ENCODE peak calls at places on chromosomes 4 and X, in five cellular contexts. Z, C, D, Y and L are unnamed samples.
A peak's percentile ranks its signal among the peaks of the same experiment; 100 is the strongest.

GRCh38 chr4:15147709-15148651 is 145.7 kb downstream of the CPEB2 start:
- DNase-seq in Z (no peak), C (no peak), D (no peak), Y (no peak), L (no peak)

GRCh38 chr4:76540496-76540895 is 105.5 kb downstream of the SHROOM3 start:
- DNase-seq in Z (no peak), C (no peak), D (no peak), Y (no peak), L (no peak)

GRCh38 chrX:120749141-120749846 is 119.4 kb upstream of the C1GALT1C1 start:
- DNase-seq in Z (peak; percentile 50), C (no peak), D (no peak), Y (no peak), L (no peak)

GRCh38 chr4:78787392-78788004 is 11.3 kb downstream of the BMP2K start:
- DNase-seq in Z (no peak), C (peak; percentile 13), D (no peak), Y (no peak), L (no peak)

GRCh38 chrX:149563359-149563758 is 13.6 kb upstream of the HSFX3 start:
- DNase-seq in Z (peak; percentile 16), C (no peak), D (no peak), Y (no peak), L (no peak)

GRCh38 chrX:13263560-13264251 is 56.1 kb downstream of the ATXN3L start:
- DNase-seq in Z (no peak), C (no peak), D (no peak), Y (no peak), L (no peak)

GRCh38 chr4:74598611-74599325 is 153.8 kb downstream of the AREG start:
- DNase-seq in Z (no peak), C (no peak), D (no peak), Y (no peak), L (no peak)

GRCh38 chr4:183444953-183445543 is 612 bp downstream of the CDKN2AIP start:
- DNase-seq in Z (peak; percentile 62), C (peak; percentile 61), D (peak; percentile 75), Y (peak; percentile 7), L (peak; percentile 65)

GRCh38 chr4:7323872-7324650 is 110.7 kb downstream of the PSAPL1 start:
- DNase-seq in Z (no peak), C (peak; percentile 96), D (no peak), Y (no peak), L (peak; percentile 29)

GRCh38 chr4:39548425-39549067 is 21.3 kb upstream of the UGDH start:
- DNase-seq in Z (no peak), C (no peak), D (no peak), Y (no peak), L (no peak)

GRCh38 chrX:8663325-8663724 is 68.6 kb downstream of the ANOS1 start:
- DNase-seq in Z (no peak), C (no peak), D (no peak), Y (no peak), L (no peak)

GRCh38 chr4:98113005-98113404 is 30.3 kb downstream of the STPG2 start:
- DNase-seq in Z (peak; percentile 67), C (peak; percentile 83), D (no peak), Y (no peak), L (no peak)

GRCh38 chr4:71769434-71769833 is 14.4 kb downstream of the GC start:
- DNase-seq in Z (no peak), C (no peak), D (no peak), Y (no peak), L (no peak)

GRCh38 chrX:135543924-135544323 is 23.5 kb downstream of the INTS6L start:
- DNase-seq in Z (peak; percentile 73), C (peak; percentile 46), D (no peak), Y (no peak), L (no peak)

GRCh38 chr4:38803833-38804653 is 548 bp downstream of the TLR1 start:
- DNase-seq in Z (peak; percentile 72), C (no peak), D (no peak), Y (no peak), L (no peak)

GRCh38 chr4:107854326-107855030 is 29.7 kb downstream of the SGMS2 start:
- DNase-seq in Z (no peak), C (no peak), D (no peak), Y (no peak), L (no peak)

GRCh38 chrX:17812763-17813162 is 48.3 kb downstream of the RAI2 start:
- DNase-seq in Z (peak; percentile 50), C (no peak), D (no peak), Y (no peak), L (no peak)

GRCh38 chr4:53563824-53564223 is 27.5 kb downstream of the LNX1 start:
- DNase-seq in Z (no peak), C (no peak), D (no peak), Y (no peak), L (no peak)

GRCh38 chrX:11575332-11575731 is 90.4 kb downstream of the ARHGAP6 start:
- DNase-seq in Z (no peak), C (no peak), D (no peak), Y (no peak), L (no peak)

GRCh38 chrX:8864151-8864550 is 63.0 kb upstream of the FAM9A start:
- DNase-seq in Z (no peak), C (no peak), D (no peak), Y (no peak), L (no peak)

GRCh38 chr4:107115185-107115847 is 79.2 kb upstream of the DKK2 start:
- DNase-seq in Z (no peak), C (no peak), D (no peak), Y (peak; percentile 17), L (no peak)

GRCh38 chr4:3724319-3725231 is 41.6 kb upstream of the ADRA2C start:
- DNase-seq in Z (no peak), C (peak; percentile 88), D (no peak), Y (no peak), L (no peak)

GRCh38 chr4:56843421-56843899 is 22.0 kb upstream of the SPINK2 start:
- DNase-seq in Z (no peak), C (no peak), D (no peak), Y (no peak), L (no peak)

GRCh38 chrX:97132654-97133415 is 249.1 kb downstream of the RPA4 start:
- DNase-seq in Z (no peak), C (no peak), D (no peak), Y (no peak), L (no peak)

GRCh38 chr4:182717788-182718583 is 199.2 kb downstream of the DCTD start:
- DNase-seq in Z (no peak), C (no peak), D (no peak), Y (no peak), L (no peak)

GRCh38 chrX:139563251-139563650 is 32.7 kb downstream of the F9 start:
- DNase-seq in Z (no peak), C (no peak), D (no peak), Y (no peak), L (no peak)

GRCh38 chr4:6087669-6088068 is 69.4 kb upstream of the C4orf50 start:
- DNase-seq in Z (peak; percentile 46), C (peak; percentile 77), D (no peak), Y (no peak), L (no peak)

DNA sequence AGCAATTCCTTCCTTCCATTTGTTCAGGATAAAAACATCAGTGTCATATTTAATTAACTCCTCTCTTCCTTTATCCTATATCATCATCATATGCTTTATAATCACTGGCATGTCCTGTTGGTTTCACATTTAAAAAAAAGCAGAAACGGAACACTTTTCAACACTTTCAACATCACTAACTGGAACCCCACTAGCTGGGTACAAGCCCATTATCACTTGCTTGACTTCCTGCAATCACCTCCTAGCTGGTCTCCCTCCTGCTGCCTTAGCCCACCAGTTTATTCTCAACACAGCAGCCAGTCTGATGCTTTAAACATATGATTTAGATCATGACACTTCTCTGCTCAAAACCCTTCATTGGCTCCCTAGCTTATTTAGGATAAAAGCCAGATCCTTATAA is 116.4 kb upstream of the LSM6 start:
- DNase-seq in Z (peak; percentile 89), C (no peak), D (no peak), Y (no peak), L (no peak)
- H3K36me3 ChIP-seq in Z (no peaks in the 10 kb centered on the region), C (no peaks in the 10 kb centered on the region), D (no peaks in the 10 kb centered on the region), Y (no peaks in the 10 kb centered on the region), L (no peaks in the 10 kb centered on the region)

GRCh38 chrX:110055616-110056015 is 52.7 kb downstream of the TMEM164 start:
- DNase-seq in Z (no peak), C (no peak), D (no peak), Y (no peak), L (no peak)

GRCh38 chrX:110051559-110051958 is 48.6 kb downstream of the TMEM164 start:
- DNase-seq in Z (no peak), C (no peak), D (no peak), Y (no peak), L (no peak)

GRCh38 chrX:110056419-110056818 is 53.5 kb downstream of the TMEM164 start:
- DNase-seq in Z (no peak), C (no peak), D (no peak), Y (no peak), L (no peak)

GRCh38 chrX:110050885-110051284 is 48.0 kb downstream of the TMEM164 start:
- DNase-seq in Z (no peak), C (no peak), D (no peak), Y (no peak), L (no peak)

DNA sequence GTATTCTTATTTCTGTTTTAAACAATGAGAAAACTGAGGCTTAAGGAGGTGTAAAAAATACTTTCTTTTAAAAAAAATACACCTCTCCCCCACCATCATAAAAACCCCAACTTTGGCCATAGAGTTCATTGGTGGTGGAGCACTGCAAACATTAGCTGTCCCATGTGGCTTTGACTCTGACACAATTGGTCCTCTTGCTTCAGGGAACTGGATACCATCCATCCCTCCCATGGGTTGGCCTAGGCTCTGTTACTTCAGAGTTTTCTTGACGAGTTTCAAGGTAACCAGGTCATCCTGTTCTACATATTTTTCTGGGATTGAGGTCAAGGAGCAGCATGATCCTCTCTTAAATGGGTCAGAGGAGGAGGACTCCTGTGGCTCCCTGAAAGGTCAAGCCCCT is 50.5 kb downstream of the TMEM164 start:
- DNase-seq in Z (no peak), C (no peak), D (no peak), Y (no peak), L (no peak)
- H3K27ac ChIP-seq in Z (no peak overlapping the region), C (no peak overlapping the region), D (no peak overlapping the region), Y (no peak overlapping the region), L (no peak overlapping the region)

GRCh38 chr4:1982124-1983052 is 26.4 kb downstream of the NELFA start:
- DNase-seq in Z (no peak), C (no peak), D (no peak), Y (no peak), L (no peak)
- H3K36me3 ChIP-seq in Z (peaks cover 18% of the 10 kb centered on the region), C (peaks cover 100% of the 10 kb centered on the region), D (peaks cover 94% of the 10 kb centered on the region), Y (peaks cover 35% of the 10 kb centered on the region), L (no peaks in the 10 kb centered on the region)

GRCh38 chrX:39857780-39858179 is 240.0 kb downstream of the BCOR start:
- DNase-seq in Z (no peak), C (no peak), D (no peak), Y (no peak), L (no peak)

GRCh38 chrX:39854772-39855747 is 242.7 kb downstream of the BCOR start:
- DNase-seq in Z (no peak), C (no peak), D (no peak), Y (no peak), L (peak; percentile 50)

GRCh38 chrX:39853417-39853816 is 244.3 kb downstream of the BCOR start:
- DNase-seq in Z (no peak), C (no peak), D (no peak), Y (no peak), L (no peak)

GRCh38 chrX:39856472-39857121 is 241.2 kb downstream of the BCOR start:
- DNase-seq in Z (no peak), C (no peak), D (no peak), Y (no peak), L (no peak)

DNA sequence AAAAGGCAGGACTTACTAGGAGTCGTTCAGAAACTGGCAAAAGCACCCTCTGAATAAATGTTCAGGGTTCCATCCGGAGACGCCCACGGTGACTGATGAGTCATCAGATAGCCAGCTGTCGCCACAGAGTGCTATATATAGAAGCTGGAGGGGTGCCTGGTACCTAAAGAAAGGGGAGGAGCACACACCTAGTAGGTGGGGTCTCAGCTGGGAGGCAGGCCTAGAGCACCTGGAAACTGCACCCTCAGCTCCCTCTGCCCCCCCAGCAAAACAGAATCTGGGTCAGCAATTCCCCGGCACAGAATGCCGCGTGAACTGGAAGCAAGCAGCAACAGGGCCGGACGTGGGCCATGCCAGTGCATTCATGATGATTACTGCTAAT is 242.0 kb downstream of the BCOR start:
- DNase-seq in Z (peak; percentile 45), C (peak; percentile 73), D (no peak), Y (no peak), L (peak; percentile 56)
- H3K27ac ChIP-seq in Z (no peak overlapping the region), C (peak overlapping the region; percentile 69), D (no peak overlapping the region), Y (no peak overlapping the region), L (no peak overlapping the region)